ENCODE peak calls at places on chromosome 10, in four cellular contexts. F is NCI-H2081, O is kidney tubule cell, N is HAP-1. T is an unnamed sample.
A peak's percentile ranks its signal among the peaks of the same experiment; 100 is the strongest.

GRCh38 chr10:117710181-117710798 is 167.7 kb downstream of the EMX2 start:
- DNase-seq in O (no peak), F (no peak), N (no peak), T (no peak)

GRCh38 chr10:96987842-96988175 is 155.7 kb downstream of the LCOR start:
- DNase-seq in F (no peak), N (no peak), O (peak; percentile 72), T (no peak)

GRCh38 chr10:133241501-133242205 is 4.0 kb downstream of the VENTX start:
- DNase-seq in F (no peak), N (no peak), O (no peak), T (no peak)

GRCh38 chr10:1205450-1206030 is 149.4 kb downstream of the WDR37 start:
- DNase-seq in F (no peak), O (no peak), N (no peak), T (no peak)

GRCh38 chr10:119270893-119271361 is 63.6 kb downstream of the GRK5 start:
- DNase-seq in F (no peak), O (peak; percentile 40), N (no peak), T (peak; percentile 69)

GRCh38 chr10:29771376-29771775 is 136.6 kb upstream of the SVIL start:
- DNase-seq in N (no peak), O (no peak), F (no peak), T (no peak)

GRCh38 chr10:70602665-70603438 is at the start of gene PRF1:
- DNase-seq in N (no peak), F (no peak), O (no peak), T (peak; percentile 87)

GRCh38 chr10:46233101-46233500 is 53.7 kb upstream of the ANTXRL start:
- DNase-seq in O (no peak), N (no peak), F (no peak), T (peak; percentile 4)

GRCh38 chr10:31075434-31075833 is 43.8 kb upstream of the ZNF438 start:
- DNase-seq in F (no peak), O (peak; percentile 87), N (no peak), T (no peak)

GRCh38 chr10:100507357-100507732 is 12.3 kb downstream of the SEC31B start:
- DNase-seq in O (no peak), F (no peak), N (no peak), T (no peak)

GRCh38 chr10:99328579-99329237 is 448 bp upstream of the CNNM1 start:
- DNase-seq in O (peak; percentile 30), F (no peak), N (peak; percentile 36), T (no peak)

GRCh38 chr10:26697922-26698608 is 564 bp downstream of the PDSS1 start:
- DNase-seq in F (peak; percentile 2), O (peak; percentile 23), N (no peak), T (no peak)

GRCh38 chr10:101961591-101962498 is 94.1 kb downstream of the ARMH3 start:
- DNase-seq in F (no peak), N (no peak), O (peak; percentile 29), T (no peak)

GRCh38 chr10:46525177-46525823 is 31.2 kb downstream of the GPRIN2 start:
- DNase-seq in F (no peak), N (no peak), O (peak; percentile 97), T (peak; percentile 14)

GRCh38 chr10:14843327-14843988 is 5.4 kb downstream of the HSPA14 start:
- DNase-seq in F (no peak), N (no peak), O (no peak), T (no peak)

GRCh38 chr10:44369296-44369695 is 15.6 kb downstream of the CXCL12 start:
- DNase-seq in O (no peak), F (no peak), N (no peak), T (no peak)

GRCh38 chr10:119396008-119396708 is 146.4 kb downstream of the RGS10 start:
- DNase-seq in N (no peak), F (no peak), O (no peak), T (no peak)

GRCh38 chr10:62912086-62912485 is 95.9 kb upstream of the EGR2 start:
- DNase-seq in F (no peak), O (no peak), N (no peak), T (no peak)

GRCh38 chr10:132456881-132457280 is 59.9 kb downstream of the PWWP2B start:
- DNase-seq in F (no peak), N (no peak), O (no peak), T (no peak)

GRCh38 chr10:124524991-124525653 is 63.5 kb downstream of the LHPP start:
- DNase-seq in O (no peak), N (no peak), F (no peak), T (no peak)